ENCODE peak calls at places on chromosomes 4 and X, in six cellular contexts. J is right lobe of liver, L is brain microvascular endothelial cell, B is skeletal muscle cell, R is AG09309, K is endodermal cell. Q is an unnamed sample.

GRCh38 chrX:18964880-18965279 is 19.0 kb downstream of the PHKA2 start:
- DNase-seq in L (no peak), K (no peak), B (no peak), R (no peak), J (no peak), Q (no peak)

GRCh38 chr4:1501754-1502500 is 95.7 kb upstream of the NKX1-1 start:
- DNase-seq in K (peak), R (no peak), B (no peak), J (no peak), L (no peak), Q (no peak)

GRCh38 chr4:11471613-11472012 is 42.9 kb upstream of the HS3ST1 start:
- DNase-seq in L (no peak), K (no peak), J (no peak), B (no peak), R (no peak), Q (no peak)

GRCh38 chrX:9349572-9350259 is 115.1 kb upstream of the TBL1X start:
- DNase-seq in R (no peak), L (no peak), J (no peak), B (no peak), K (no peak), Q (no peak)

GRCh38 chr4:16225996-16226815 is at the start of gene TAPT1:
- DNase-seq in J (peak), L (peak), R (no peak), B (no peak), K (peak), Q (peak)

GRCh38 chr4:122827899-122828601 is 1.4 kb downstream of the FGF2 start:
- DNase-seq in L (peak), J (no peak), K (peak), R (no peak), B (no peak), Q (peak)

GRCh38 chrX:40434443-40434842 is 146.3 kb upstream of the ATP6AP2 start:
- DNase-seq in R (no peak), K (no peak), L (no peak), J (no peak), B (no peak), Q (peak)

GRCh38 chr4:176425035-176425434 is 105.3 kb downstream of the SPCS3 start:
- DNase-seq in L (no peak), B (no peak), J (no peak), K (no peak), R (no peak), Q (no peak)

GRCh38 chr4:26030260-26030667 is 116.2 kb downstream of the SMIM20 start:
- DNase-seq in L (no peak), J (no peak), R (no peak), K (peak), B (no peak), Q (no peak)

GRCh38 chr4:7342223-7342576 is 92.5 kb downstream of the PSAPL1 start:
- DNase-seq in L (no peak), R (no peak), J (no peak), B (no peak), K (no peak), Q (no peak)

GRCh38 chr4:25928320-25928955 is 14.4 kb downstream of the SMIM20 start:
- DNase-seq in J (no peak), B (no peak), L (no peak), R (no peak), K (no peak), Q (no peak)

GRCh38 chr4:77795339-77795738 is 23.8 kb downstream of the CNOT6L start:
- DNase-seq in B (no peak), R (no peak), J (no peak), L (no peak), K (no peak), Q (no peak)

GRCh38 chrX:123859409-123859827 is 435 bp upstream of the XIAP start:
- DNase-seq in R (no peak), B (no peak), J (peak), L (no peak), K (no peak), Q (no peak)

GRCh38 chr4:184392748-184393334 is 81.5 kb downstream of the IRF2 start:
- DNase-seq in B (no peak), J (no peak), L (no peak), R (no peak), K (peak), Q (no peak)

DNA sequence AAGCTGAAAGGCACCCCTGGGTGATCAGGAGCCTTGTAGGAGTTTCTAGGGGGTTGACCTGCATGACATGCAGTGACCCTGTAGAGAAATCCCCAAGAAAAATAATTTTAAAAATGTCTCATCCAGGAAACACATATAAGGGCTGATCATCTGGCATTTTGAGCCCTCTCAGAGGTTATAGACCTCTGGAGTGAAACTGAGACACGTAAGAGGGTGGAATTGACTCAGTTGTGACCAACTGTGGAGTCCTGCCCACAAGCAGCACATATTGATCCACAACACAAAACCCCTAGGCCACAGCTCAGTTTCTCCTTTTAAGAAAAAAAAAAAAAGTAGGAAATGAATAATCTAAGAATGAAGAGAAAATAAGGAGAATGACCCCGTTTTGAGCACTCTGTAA is 32.5 kb upstream of the MTMR8 start:
- DNase-seq in L (no peak), B (no peak), R (no peak), J (no peak), K (no peak), Q (no peak)
- H3K4me3 ChIP-seq in L (no peak), B (no peak), R (no peak), J (no peak), K (no peak), Q (no peak)

DNA sequence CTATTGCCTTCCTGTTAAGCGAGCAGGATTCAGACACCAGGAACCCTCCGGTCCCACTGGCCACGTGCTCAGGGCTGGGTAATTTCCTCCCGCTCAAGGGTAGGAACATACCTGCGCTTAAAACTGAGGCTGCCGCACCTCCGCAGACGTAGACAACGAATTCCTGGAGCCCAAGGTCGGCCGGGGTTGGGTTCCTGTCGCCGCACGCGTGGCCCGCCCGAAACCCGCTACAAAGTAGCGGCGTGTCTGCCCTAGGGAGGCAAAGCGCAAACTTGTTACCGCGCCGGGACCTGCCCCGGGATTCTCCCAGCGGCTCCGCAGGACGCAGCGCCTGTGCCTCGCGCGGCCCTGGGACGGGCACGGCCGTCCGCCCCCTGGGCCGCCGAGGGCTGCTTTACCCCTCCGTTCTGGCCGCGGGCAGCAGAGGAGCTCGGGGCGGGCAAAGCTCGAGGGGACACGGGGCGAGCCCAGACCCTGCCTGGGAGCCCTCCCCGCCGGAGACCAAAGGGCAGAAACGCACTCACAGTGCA is 341 bp downstream of the ERVMER34-1 start:
- DNase-seq in R (no peak), L (no peak), K (no peak), J (peak), B (no peak), Q (peak)
- H3K4me3 ChIP-seq in R (peak), L (peak), K (peak), J (peak), B (peak), Q (peak)

GRCh38 chrX:49187526-49187925 is 1.4 kb upstream of the PRICKLE3 start:
- DNase-seq in K (no peak), R (no peak), J (no peak), L (no peak), B (no peak), Q (no peak)

GRCh38 chrX:49188468-49189076 is 2.4 kb upstream of the PRICKLE3 start:
- DNase-seq in K (no peak), L (no peak), B (no peak), R (no peak), J (no peak), Q (no peak)

GRCh38 chrX:49185062-49185394 is 1.1 kb downstream of the PRICKLE3 start:
- DNase-seq in B (no peak), R (no peak), K (no peak), J (no peak), L (no peak), Q (no peak)

GRCh38 chrX:49186125-49187027 is at the start of gene PRICKLE3:
- DNase-seq in K (peak), B (no peak), L (peak), R (no peak), J (peak), Q (peak)

DNA sequence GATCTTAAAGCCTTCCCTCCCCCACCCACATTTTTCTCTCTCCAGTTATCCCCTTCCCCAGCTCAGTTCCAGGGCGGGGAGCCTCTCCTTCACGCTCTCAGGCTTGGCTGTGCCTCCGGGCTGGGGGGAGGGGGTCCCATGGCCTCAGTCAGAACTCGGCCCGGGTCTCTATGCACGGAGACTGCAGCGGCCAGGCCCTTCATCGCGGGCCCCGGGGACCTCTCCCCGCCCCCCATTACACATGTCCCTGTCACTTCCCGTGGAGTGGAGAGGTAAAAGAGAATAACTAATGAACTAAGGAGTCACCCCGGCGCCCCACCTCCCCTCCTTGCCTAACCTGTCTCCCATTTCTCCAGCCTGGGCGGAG is 838 bp upstream of the PRICKLE3 start:
- DNase-seq in L (no peak), B (no peak), J (no peak), K (peak), R (no peak), Q (no peak)
- H3K4me3 ChIP-seq in L (no peak), B (no peak), J (no peak), K (no peak), R (no peak), Q (no peak)

GRCh38 chr4:154491341-154491679 is 289 bp downstream of the DCHS2 start:
- DNase-seq in B (no peak), J (no peak), K (peak), R (no peak), L (no peak), Q (peak)
- H3K4me3 ChIP-seq in B (peak), J (peak), K (peak), R (no peak), L (peak), Q (peak)

GRCh38 chrX:91434351-91435168 is at the start of gene PABPC5:
- DNase-seq in K (peak), B (peak), R (peak), J (peak), L (peak), Q (peak)
- H3K4me3 ChIP-seq in K (peak), B (peak), R (peak), J (peak), L (peak), Q (peak)

GRCh38 chr4:70721747-70722146 is at the start of gene RUFY3:
- DNase-seq in B (peak), J (no peak), L (peak), R (peak), K (no peak), Q (no peak)
- H3K4me3 ChIP-seq in B (peak), J (no peak), L (peak), R (peak), K (no peak), Q (no peak)

DNA sequence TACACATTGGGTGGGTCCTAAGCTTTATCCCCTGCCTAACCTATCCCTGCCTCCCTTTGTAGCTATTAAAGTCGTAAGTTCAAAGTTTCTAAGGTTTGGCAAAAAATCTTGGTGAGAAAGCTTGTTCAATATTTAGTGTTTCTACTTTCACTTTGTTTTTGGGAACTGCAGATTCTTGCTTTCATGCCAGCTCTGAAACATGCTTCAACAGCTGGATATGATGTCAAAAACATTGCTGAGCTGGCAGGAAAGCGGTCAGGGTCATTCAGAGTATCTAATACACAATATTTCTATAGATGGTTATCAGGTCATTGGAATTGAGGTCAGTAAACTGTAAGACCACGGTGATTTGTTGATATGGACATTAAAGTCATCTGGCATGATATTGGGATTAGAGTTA is 19.7 kb downstream of the CENPI start:
- DNase-seq in R (no peak), K (no peak), L (no peak), J (no peak), B (peak), Q (no peak)
- H3K4me3 ChIP-seq in R (no peak), K (no peak), L (no peak), J (no peak), B (no peak), Q (no peak)